ENCODE peak calls at places on chromosome 5, in four cellular contexts. Z is left lobe of liver, H is NCI-H460, X is T-helper 9 cell. A is an unnamed sample.

GRCh38 chr5:131505237-131505908 is 129.7 kb downstream of the RAPGEF6 start:
- DNase-seq in Z (no peak), H (no peak), X (no peak), A (no peak)

GRCh38 chr5:142548739-142549275 is 137.1 kb downstream of the FGF1 start:
- DNase-seq in Z (peak), X (no peak), H (peak), A (peak)

GRCh38 chr5:116145416-116145815 is 60.6 kb downstream of the COMMD10 start:
- DNase-seq in H (no peak), X (no peak), Z (no peak), A (no peak)

GRCh38 chr5:67451640-67452279 is 255.2 kb upstream of the CD180 start:
- DNase-seq in H (no peak), X (no peak), Z (no peak), A (no peak)

GRCh38 chr5:180688326-180689070 is 39.1 kb upstream of the FLT4 start:
- DNase-seq in H (no peak), Z (no peak), X (no peak), A (no peak)

GRCh38 chr5:31774779-31775178 is 135.8 kb downstream of the PDZD2 start:
- DNase-seq in H (no peak), Z (no peak), X (no peak), A (no peak)

GRCh38 chr5:71972777-71973473 is 134.3 kb upstream of the MAP1B start:
- DNase-seq in X (no peak), Z (no peak), H (no peak), A (no peak)

GRCh38 chr5:36978196-36978595 is 101.6 kb downstream of the NIPBL start:
- DNase-seq in Z (no peak), H (no peak), X (no peak), A (no peak)

GRCh38 chr5:74433255-74434123 is 207.0 kb downstream of the ENC1 start:
- DNase-seq in X (no peak), H (no peak), Z (no peak), A (peak)

GRCh38 chr5:167998148-167998767 is 293.2 kb upstream of the WWC1 start:
- DNase-seq in H (no peak), X (no peak), Z (no peak), A (no peak)

GRCh38 chr5:17118631-17119030 is 98.8 kb upstream of the BASP1 start:
- DNase-seq in H (peak), X (no peak), Z (no peak), A (no peak)

GRCh38 chr5:122478741-122479459 is 166.9 kb downstream of the SNCAIP start:
- DNase-seq in Z (no peak), X (no peak), H (no peak), A (no peak)

GRCh38 chr5:169303119-169303515 is 2.2 kb upstream of the SLIT3 start:
- DNase-seq in Z (no peak), H (no peak), X (no peak), A (no peak)

GRCh38 chr5:150428106-150428876 is 15.6 kb upstream of the CD74 start:
- DNase-seq in Z (peak), H (no peak), X (no peak), A (no peak)

GRCh38 chr5:118967059-118967508 is 21.3 kb downstream of the DTWD2 start:
- DNase-seq in H (no peak), Z (no peak), X (no peak), A (no peak)

GRCh38 chr5:157596449-157596848 is 20.9 kb upstream of the ADAM19 start:
- DNase-seq in Z (no peak), X (no peak), H (no peak), A (no peak)

GRCh38 chr5:61805101-61805500 is 473.0 kb downstream of the ZSWIM6 start:
- DNase-seq in X (no peak), H (no peak), Z (no peak), A (no peak)

GRCh38 chr5:7473668-7474215 is 77.8 kb downstream of the ADCY2 start:
- DNase-seq in X (no peak), Z (no peak), H (no peak), A (no peak)

GRCh38 chr5:62720036-62720441 is 141.4 kb downstream of the LRRC70 start:
- DNase-seq in H (peak), Z (no peak), X (no peak), A (peak)

GRCh38 chr5:177378884-177379883 is 5.0 kb upstream of the SLC34A1 start:
- DNase-seq in H (peak), X (no peak), Z (peak), A (no peak)

GRCh38 chr5:179297026-179297425 is 48.2 kb downstream of the ADAMTS2 start:
- DNase-seq in X (no peak), H (no peak), Z (no peak), A (no peak)

GRCh38 chr5:127838661-127839060 is 135.5 kb downstream of the CCDC192 start:
- DNase-seq in H (no peak), X (no peak), Z (no peak), A (no peak)

GRCh38 chr5:534743-535671 is 10.8 kb upstream of the SLC9A3 start:
- DNase-seq in H (no peak), X (no peak), Z (no peak), A (no peak)

GRCh38 chr5:37846786-37847310 is 7.0 kb upstream of the GDNF start:
- DNase-seq in X (no peak), Z (no peak), H (no peak), A (no peak)

GRCh38 chr5:61866930-61867329 is 439.1 kb upstream of the KIF2A start:
- DNase-seq in X (no peak), Z (no peak), H (peak), A (no peak)

GRCh38 chr5:71778678-71779276 is 59.7 kb downstream of the CARTPT start:
- DNase-seq in H (peak), X (no peak), Z (no peak), A (no peak)

GRCh38 chr5:117060099-117060498 is 485.5 kb upstream of the SEMA6A start:
- DNase-seq in X (no peak), H (no peak), Z (no peak), A (no peak)

GRCh38 chr5:131475416-131476045 is 159.5 kb downstream of the RAPGEF6 start:
- DNase-seq in X (no peak), Z (no peak), H (no peak), A (no peak)